ENCODE peak calls at places on chromosomes 1 and 21, in nine cellular contexts. R, G, B, P, M, J, T, L and U are unnamed samples.

GRCh38 chr1:172863031-172863430 is 187.7 kb downstream of the TNFSF18 start:
- DNase-seq in T (no peak), L (no peak), B (no peak), G (no peak), R (no peak), P (no peak), M (no peak), J (no peak), U (no peak)

GRCh38 chr1:228488107-228488817 is 1.1 kb downstream of the RNF187 start:
- DNase-seq in T (peak; percentile 42), G (no peak), R (no peak), P (no peak), M (no peak), B (no peak), J (no peak), L (no peak), U (no peak)

GRCh38 chr1:114108741-114109255 is 44.9 kb downstream of the SYT6 start:
- DNase-seq in J (no peak), B (no peak), G (no peak), M (peak; percentile 57), L (no peak), R (no peak), P (no peak), T (no peak), U (no peak)

GRCh38 chr1:160284220-160284781 is 632 bp downstream of the PEX19 start:
- DNase-seq in B (peak; percentile 31), R (peak; percentile 17), J (peak; percentile 41), T (no peak), M (peak; percentile 62), P (peak; percentile 62), L (no peak), G (no peak), U (peak; percentile 6)

GRCh38 chr21:26171310-26172100 is 935 bp upstream of the APP start:
- DNase-seq in R (no peak), L (no peak), B (no peak), T (no peak), P (no peak), J (no peak), G (no peak), M (no peak), U (no peak)

GRCh38 chr1:16077430-16078245 is 4.2 kb upstream of the FAM131C start:
- DNase-seq in L (no peak), P (no peak), J (no peak), T (no peak), R (no peak), G (no peak), B (no peak), M (no peak), U (no peak)

GRCh38 chr1:15584489-15585363 is at the start of gene AGMAT:
- DNase-seq in G (peak; percentile 18), R (peak; percentile 71), T (peak; percentile 55), M (peak; percentile 17), B (peak; percentile 31), J (peak; percentile 65), P (no peak), L (no peak), U (no peak)

GRCh38 chr1:42170779-42171621 is 6.5 kb upstream of the GUCA2A start:
- DNase-seq in G (no peak), J (peak; percentile 8), R (no peak), L (no peak), M (no peak), B (peak; percentile 37), P (no peak), T (peak; percentile 51), U (no peak)

GRCh38 chr1:156458181-156458503 is 42.4 kb downstream of the MEF2D start:
- DNase-seq in B (no peak), M (peak; percentile 54), P (peak; percentile 61), G (no peak), T (no peak), J (no peak), L (no peak), R (no peak), U (no peak)

GRCh38 chr1:106768501-106768900 is 288.0 kb upstream of the PRMT6 start:
- DNase-seq in R (no peak), P (no peak), M (peak; percentile 47), L (no peak), G (no peak), B (no peak), T (no peak), J (no peak), U (no peak)

GRCh38 chr21:35606578-35606977 is 453.7 kb downstream of the SETD4 start:
- DNase-seq in T (no peak), M (no peak), P (peak; percentile 28), J (no peak), R (no peak), G (no peak), L (no peak), B (no peak), U (no peak)

GRCh38 chr21:29230541-29231275 is 68.0 kb upstream of the BACH1 start:
- DNase-seq in T (no peak), P (peak; percentile 81), M (no peak), B (no peak), L (no peak), G (no peak), J (no peak), R (no peak), U (no peak)

GRCh38 chr1:53484705-53485477 is 25.7 kb downstream of the DMRTB1 start:
- DNase-seq in L (no peak), G (no peak), J (no peak), B (no peak), R (no peak), T (no peak), M (no peak), P (no peak), U (no peak)

GRCh38 chr1:162349635-162350330 is 26.9 kb downstream of the SPATA46 start:
- DNase-seq in P (peak; percentile 93), G (no peak), T (no peak), R (no peak), L (no peak), M (peak; percentile 74), B (peak; percentile 31), J (no peak), U (no peak)

GRCh38 chr1:7120863-7121621 is 335.8 kb downstream of the CAMTA1 start:
- DNase-seq in J (no peak), B (no peak), R (no peak), G (no peak), T (peak; percentile 56), M (no peak), P (no peak), L (no peak), U (no peak)

GRCh38 chr1:203057831-203058673 is 27.8 kb downstream of the MYOG start:
- DNase-seq in J (no peak), M (no peak), P (no peak), R (no peak), T (no peak), L (peak; percentile 63), G (no peak), B (no peak), U (no peak)

GRCh38 chr1:151165281-151165737 is 393 bp downstream of the LYSMD1 start:
- DNase-seq in B (peak; percentile 55), R (no peak), J (peak; percentile 49), L (peak; percentile 66), T (peak; percentile 69), M (peak; percentile 25), P (no peak), G (no peak), U (peak; percentile 41)

GRCh38 chr1:205014772-205015171 is 28.2 kb upstream of the CNTN2 start:
- DNase-seq in G (no peak), R (no peak), L (no peak), M (no peak), J (no peak), P (no peak), B (peak; percentile 81), T (no peak), U (no peak)

GRCh38 chr1:11720523-11720922 is 15.4 kb upstream of the AGTRAP start:
- DNase-seq in G (no peak), L (no peak), M (no peak), J (no peak), B (no peak), T (no peak), P (no peak), R (no peak), U (no peak)

GRCh38 chr1:240148333-240148732 is 56.6 kb downstream of the FMN2 start:
- DNase-seq in J (no peak), M (no peak), P (no peak), L (no peak), T (no peak), R (no peak), B (no peak), G (no peak), U (no peak)

GRCh38 chr1:23103001-23103879 is 65.4 kb downstream of the LUZP1 start:
- DNase-seq in B (no peak), G (no peak), P (peak; percentile 61), T (no peak), M (peak; percentile 57), R (peak; percentile 83), L (no peak), J (peak; percentile 54), U (no peak)

GRCh38 chr1:231420959-231421615 is 1.0 kb downstream of the EGLN1 start:
- DNase-seq in J (peak; percentile 51), B (peak; percentile 64), T (peak; percentile 64), P (peak; percentile 46), M (peak; percentile 51), G (peak; percentile 1), R (peak; percentile 53), L (peak; percentile 34), U (no peak)

GRCh38 chr1:183670169-183670568 is 17.1 kb upstream of the APOBEC4 start:
- DNase-seq in G (no peak), L (no peak), R (no peak), T (no peak), M (no peak), B (no peak), P (no peak), J (no peak), U (no peak)

GRCh38 chr1:14677291-14677690 is 78.8 kb downstream of the KAZN start:
- DNase-seq in J (no peak), R (no peak), M (no peak), P (no peak), L (no peak), T (no peak), B (no peak), G (no peak), U (no peak)

GRCh38 chr1:192506741-192507155 is 68.8 kb upstream of the RGS1 start:
- DNase-seq in B (no peak), T (no peak), R (peak; percentile 63), P (peak; percentile 41), G (no peak), L (no peak), J (no peak), M (no peak), U (no peak)